ENCODE peak calls at places on chromosomes 4 and X, in five cellular contexts. S is A549, A is H1, G is HepG2, P is K562. J is an unnamed sample.

GRCh38 chr4:29553842-29554241 is 1166.3 kb upstream of the PCDH7 start:
- DNase-seq in P (no peak), A (no peak), G (no peak), S (no peak), J (peak; percentile 32)

GRCh38 chrX:110915579-110915978 is 120.0 kb upstream of the CHRDL1 start:
- DNase-seq in A (no peak), S (no peak), G (no peak), P (no peak), J (no peak)

GRCh38 chrX:153866302-153867019 is 19.5 kb downstream of the L1CAM start:
- DNase-seq in P (no peak), S (no peak), G (no peak), A (no peak), J (no peak)

GRCh38 chrX:39855748-39856129 is 242.0 kb downstream of the BCOR start:
- DNase-seq in A (no peak), S (peak; percentile 28), P (peak; percentile 76), G (no peak), J (peak; percentile 24)

GRCh38 chrX:123967497-123967896 is 6.0 kb downstream of the STAG2 start:
- DNase-seq in G (no peak), A (no peak), P (no peak), S (no peak), J (no peak)

GRCh38 chr4:172169871-172170270 is 356.7 kb downstream of the GALNTL6 start:
- DNase-seq in A (no peak), S (no peak), P (no peak), G (no peak), J (no peak)

GRCh38 chr4:121156822-121157769 is 7.0 kb downstream of the TNIP3 start:
- DNase-seq in A (peak; percentile 19), P (no peak), G (no peak), S (peak; percentile 22), J (peak; percentile 24)

GRCh38 chr4:185576314-185576713 is 41.0 kb upstream of the PDLIM3 start:
- DNase-seq in A (no peak), S (no peak), P (no peak), G (no peak), J (no peak)

GRCh38 chr4:163109967-163110366 is 56.7 kb downstream of the NAF1 start:
- DNase-seq in P (no peak), S (no peak), G (no peak), A (no peak), J (no peak)

GRCh38 chr4:157994863-157995262 is 178.0 kb downstream of the GASK1B start:
- DNase-seq in P (no peak), G (peak; percentile 96), A (no peak), S (peak; percentile 5), J (peak; percentile 50)
- TF ChIP-seq JUN in P (no peak), G (peak; percentile 57), A (no peak), S (peak; percentile 66), J (no peak)

GRCh38 chrX:37380920-37381319 is 31.8 kb downstream of the PRRG1 start:
- DNase-seq in S (peak; percentile 2), P (no peak), A (no peak), G (peak; percentile 25), J (peak; percentile 91)

GRCh38 chrX:37378830-37379229 is 29.7 kb downstream of the PRRG1 start:
- DNase-seq in S (no peak), G (no peak), P (no peak), A (no peak), J (no peak)

GRCh38 chrX:37383313-37383712 is 34.1 kb downstream of the PRRG1 start:
- DNase-seq in G (no peak), A (no peak), P (no peak), S (no peak), J (no peak)

GRCh38 chrX:37380256-37380655 is 31.1 kb downstream of the PRRG1 start:
- DNase-seq in G (no peak), P (no peak), A (no peak), S (no peak), J (no peak)

GRCh38 chrX:37378399-37378798 is 29.2 kb downstream of the PRRG1 start:
- DNase-seq in P (no peak), A (no peak), G (no peak), S (no peak), J (peak; percentile 64)
- H3K27ac ChIP-seq in P (no peak overlapping the region), A (no peak overlapping the region), G (no peak overlapping the region), S (no peak overlapping the region), J (peak overlapping the region; percentile 48)

GRCh38 chr4:68176904-68177303 is 47.2 kb upstream of the TMPRSS11F start:
- DNase-seq in A (no peak), S (no peak), G (no peak), P (no peak), J (no peak)

GRCh38 chr4:68182382-68182820 is 52.7 kb upstream of the TMPRSS11F start:
- DNase-seq in P (no peak), S (no peak), G (no peak), A (no peak), J (no peak)

GRCh38 chr4:68180858-68181531 is 51.3 kb upstream of the TMPRSS11F start:
- DNase-seq in S (peak; percentile 6), A (no peak), P (no peak), G (no peak), J (no peak)

GRCh38 chr4:68175562-68176155 is 46.0 kb upstream of the TMPRSS11F start:
- DNase-seq in S (peak; percentile 10), P (peak; percentile 47), A (no peak), G (peak; percentile 44), J (peak; percentile 67)

GRCh38 chr4:68176500-68176899 is 46.8 kb upstream of the TMPRSS11F start:
- DNase-seq in S (no peak), G (no peak), P (no peak), A (no peak), J (no peak)
- TF ChIP-seq JUN in S (no peak), G (no peak), P (no peak), A (no peak), J (no peak)

DNA sequence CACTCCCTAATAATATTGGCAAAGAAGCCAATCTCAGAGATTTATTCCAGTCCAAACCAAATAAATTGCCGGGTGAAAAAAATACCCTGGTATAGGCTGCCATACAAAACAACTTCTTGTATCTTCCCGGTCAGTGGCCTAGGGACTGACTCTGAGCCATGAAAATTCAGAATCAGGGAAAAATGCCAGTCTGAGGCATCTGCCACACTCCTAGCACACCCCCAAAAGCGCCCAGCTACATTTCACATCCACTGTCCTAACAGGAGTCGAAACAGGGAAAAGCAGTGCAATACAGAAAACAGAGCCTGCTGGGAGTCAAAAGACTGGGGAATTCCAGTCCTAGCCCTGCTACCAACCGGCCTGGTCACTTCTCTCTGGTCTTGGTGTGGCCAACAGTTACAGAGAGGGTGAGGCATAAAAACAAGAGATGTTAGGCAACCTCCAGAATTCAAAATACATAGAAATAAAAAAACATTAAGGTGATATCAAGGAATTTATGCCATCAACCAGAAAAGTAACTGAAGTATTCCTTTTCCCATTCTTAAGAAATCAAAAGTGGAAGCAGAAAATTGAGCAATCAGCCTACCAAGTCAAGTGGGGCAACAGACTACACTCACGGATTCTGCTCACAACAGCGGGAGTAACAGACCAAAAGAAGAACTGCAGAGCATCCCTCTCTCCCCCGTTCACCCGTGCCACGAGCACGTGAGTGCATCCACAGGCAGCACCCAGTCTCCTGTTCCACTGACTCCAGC is 29.5 kb downstream of the AFAP1 start:
- DNase-seq in G (no peak), P (no peak), S (no peak), A (no peak), J (no peak)
- H3K27ac ChIP-seq in G (peak overlapping the region; percentile 2), P (no peak overlapping the region), S (peak overlapping the region; percentile 76), A (peak overlapping the region; percentile 48), J (peak overlapping the region; percentile 49)

GRCh38 chr4:116183241-116183640 is 902.1 kb downstream of the TRAM1L1 start:
- DNase-seq in P (no peak), G (no peak), A (no peak), S (no peak), J (no peak)

DNA sequence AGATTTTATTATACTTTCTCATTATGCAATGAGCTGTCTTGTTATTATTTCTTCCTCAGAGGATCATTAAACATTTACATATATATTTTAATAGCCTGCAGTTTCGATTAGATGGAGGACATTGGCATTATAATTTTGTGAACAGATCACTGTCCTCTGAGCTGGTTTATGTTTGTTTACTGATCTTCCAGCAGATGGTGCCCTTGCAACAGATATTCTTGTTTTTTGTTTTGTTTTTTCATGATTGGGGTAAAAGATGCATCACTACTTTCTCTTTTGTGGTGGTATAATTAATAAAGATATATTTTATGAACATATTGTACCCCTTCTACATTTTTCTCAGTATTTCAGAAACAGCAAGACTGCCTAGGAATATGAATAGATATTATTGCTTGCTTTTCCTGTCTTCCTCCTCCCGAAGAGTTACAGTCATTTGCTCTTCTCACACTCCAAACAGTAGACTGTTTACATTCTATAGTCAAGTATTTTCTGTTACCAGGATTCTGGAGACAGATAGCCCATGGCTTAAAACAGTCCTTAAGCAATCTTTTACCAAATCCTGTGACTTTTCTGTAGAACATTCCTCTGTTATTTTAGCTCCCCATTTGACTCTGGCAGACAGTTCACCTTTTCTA is 905.2 kb downstream of the TRAM1L1 start:
- DNase-seq in S (peak; percentile 0), P (no peak), A (no peak), G (no peak), J (peak; percentile 14)
- TF ChIP-seq JUN in S (no peak), P (no peak), A (no peak), G (no peak), J (no peak)

GRCh38 chr4:170674176-170674575 is 584.4 kb upstream of the AADAT start:
- DNase-seq in G (no peak), S (no peak), P (no peak), A (no peak), J (no peak)

GRCh38 chr4:170671171-170671570 is 581.4 kb upstream of the AADAT start:
- DNase-seq in P (no peak), A (no peak), S (no peak), G (no peak), J (no peak)

GRCh38 chr4:170672571-170672970 is 582.8 kb upstream of the AADAT start:
- DNase-seq in P (no peak), S (no peak), G (no peak), A (no peak), J (peak; percentile 2)

DNA sequence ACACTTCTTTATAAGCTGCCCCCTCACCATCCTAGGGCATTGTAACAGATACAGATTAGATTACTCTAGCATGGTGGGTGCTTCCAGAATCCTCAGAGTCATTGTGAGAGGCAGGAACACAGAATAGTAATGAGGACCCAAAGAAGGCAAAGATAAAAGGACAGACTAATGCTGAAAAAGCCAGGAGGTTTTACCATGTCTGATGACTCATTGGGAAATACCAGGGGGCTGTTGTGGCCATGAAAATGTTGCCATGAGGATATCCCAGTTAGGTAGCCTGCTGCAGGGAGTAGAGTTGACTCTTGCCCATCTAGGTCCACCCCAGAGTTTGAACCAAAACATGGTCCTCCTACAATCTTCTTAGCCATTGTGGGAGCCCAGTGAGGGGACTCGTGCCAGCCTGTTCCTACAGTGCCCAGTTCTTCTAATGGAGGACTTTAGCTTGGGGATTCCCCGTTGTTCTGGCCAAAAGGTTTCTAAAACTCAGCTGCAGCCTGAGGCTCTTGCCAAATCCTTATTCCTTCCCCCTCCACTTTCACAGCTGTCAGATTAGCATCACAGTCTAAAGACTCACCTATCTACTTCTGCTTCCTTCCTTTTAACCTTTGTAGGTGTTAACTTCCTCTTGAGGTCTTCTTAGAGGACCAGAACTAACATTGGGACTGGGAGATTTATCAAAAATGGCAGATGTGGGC is 586.0 kb upstream of the AADAT start:
- DNase-seq in P (no peak), A (no peak), G (no peak), S (no peak), J (no peak)
- H3K27ac ChIP-seq in P (no peak overlapping the region), A (no peak overlapping the region), G (no peak overlapping the region), S (no peak overlapping the region), J (no peak overlapping the region)

DNA sequence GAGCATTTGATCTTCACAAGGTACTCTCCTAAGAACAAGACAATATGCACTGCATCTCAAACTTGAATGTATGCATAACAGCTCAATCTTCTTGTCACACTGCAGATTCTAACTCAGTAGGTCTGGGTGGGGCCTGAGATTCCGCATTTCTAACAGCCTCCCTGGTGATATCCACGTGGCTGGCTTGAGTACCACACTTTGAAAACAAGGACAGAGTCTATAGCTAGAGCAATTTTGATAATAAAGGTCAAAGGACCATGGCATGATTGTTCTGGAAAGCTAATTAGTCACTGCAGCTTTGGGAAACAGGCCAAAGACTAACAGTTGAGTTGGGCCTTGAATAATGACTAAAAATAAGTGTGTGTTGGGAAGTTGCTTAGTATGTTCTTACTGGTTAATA is 213.3 kb downstream of the GBA3 start:
- DNase-seq in G (no peak), A (no peak), P (no peak), S (no peak), J (no peak)
- TF ChIP-seq JUN in G (no peak), A (no peak), P (no peak), S (no peak), J (no peak)

J was measured in endothelial cell of umbilical vein.